ENCODE peak calls at places on chromosomes 4 and X, in ten cellular contexts. One of them, this sample, is unnamed.

GRCh38 chr4:58587856-58588255 is 1477.7 kb upstream of the IGFBP7 start:
- DNase-seq in SK-N-SH: no peak
- DNase-seq in sigmoid colon: no peak
- DNase-seq in HepG2: peak
- DNase-seq in transverse colon: no peak
- DNase-seq in GM12878: no peak
- DNase-seq in A549: no peak
- DNase-seq in upper lobe of left lung: no peak
- DNase-seq in suprapubic skin: no peak
- DNase-seq in K562: no peak
- DNase-seq in this sample: no peak

GRCh38 chrX:130109429-130110378 is 593 bp downstream of the ELF4 start:
- DNase-seq in SK-N-SH: peak
- DNase-seq in sigmoid colon: peak
- DNase-seq in HepG2: no peak
- DNase-seq in transverse colon: no peak
- DNase-seq in GM12878: no peak
- DNase-seq in A549: no peak
- DNase-seq in upper lobe of left lung: no peak
- DNase-seq in suprapubic skin: no peak
- DNase-seq in K562: peak
- DNase-seq in this sample: peak

GRCh38 chrX:12771445-12772069 is 19.7 kb upstream of the PRPS2 start:
- DNase-seq in SK-N-SH: peak
- DNase-seq in sigmoid colon: no peak
- DNase-seq in HepG2: no peak
- DNase-seq in transverse colon: peak
- DNase-seq in GM12878: peak
- DNase-seq in A549: peak
- DNase-seq in upper lobe of left lung: peak
- DNase-seq in suprapubic skin: no peak
- DNase-seq in K562: peak
- DNase-seq in this sample: no peak

GRCh38 chr4:14249226-14249625 is 621.7 kb upstream of the BOD1L1 start:
- DNase-seq in SK-N-SH: no peak
- DNase-seq in sigmoid colon: no peak
- DNase-seq in HepG2: no peak
- DNase-seq in transverse colon: no peak
- DNase-seq in GM12878: no peak
- DNase-seq in A549: no peak
- DNase-seq in upper lobe of left lung: no peak
- DNase-seq in suprapubic skin: no peak
- DNase-seq in K562: no peak
- DNase-seq in this sample: no peak

GRCh38 chr4:92059615-92060014 is 244.2 kb upstream of the GRID2 start:
- DNase-seq in SK-N-SH: no peak
- DNase-seq in sigmoid colon: no peak
- DNase-seq in HepG2: no peak
- DNase-seq in transverse colon: no peak
- DNase-seq in GM12878: no peak
- DNase-seq in A549: no peak
- DNase-seq in upper lobe of left lung: no peak
- DNase-seq in suprapubic skin: no peak
- DNase-seq in K562: no peak
- DNase-seq in this sample: no peak

GRCh38 chr4:19987746-19988145 is 264.0 kb upstream of the SLIT2 start:
- DNase-seq in SK-N-SH: no peak
- DNase-seq in sigmoid colon: no peak
- DNase-seq in HepG2: no peak
- DNase-seq in transverse colon: no peak
- DNase-seq in GM12878: no peak
- DNase-seq in A549: no peak
- DNase-seq in upper lobe of left lung: no peak
- DNase-seq in suprapubic skin: no peak
- DNase-seq in K562: no peak
- DNase-seq in this sample: no peak

GRCh38 chr4:78437608-78438088 is 113.9 kb upstream of the ANXA3 start:
- DNase-seq in SK-N-SH: no peak
- DNase-seq in sigmoid colon: no peak
- DNase-seq in HepG2: no peak
- DNase-seq in transverse colon: no peak
- DNase-seq in GM12878: no peak
- DNase-seq in A549: no peak
- DNase-seq in upper lobe of left lung: no peak
- DNase-seq in suprapubic skin: peak
- DNase-seq in K562: no peak
- DNase-seq in this sample: no peak

GRCh38 chr4:186845137-186845842 is 121.6 kb upstream of the FAT1 start:
- DNase-seq in SK-N-SH: no peak
- DNase-seq in sigmoid colon: peak
- DNase-seq in HepG2: peak
- DNase-seq in transverse colon: peak
- DNase-seq in GM12878: no peak
- DNase-seq in A549: no peak
- DNase-seq in upper lobe of left lung: no peak
- DNase-seq in suprapubic skin: no peak
- DNase-seq in K562: peak
- DNase-seq in this sample: peak

GRCh38 chr4:3096207-3096606 is 21.7 kb downstream of the HTT start:
- DNase-seq in SK-N-SH: no peak
- DNase-seq in sigmoid colon: no peak
- DNase-seq in HepG2: no peak
- DNase-seq in transverse colon: no peak
- DNase-seq in GM12878: no peak
- DNase-seq in A549: no peak
- DNase-seq in upper lobe of left lung: no peak
- DNase-seq in suprapubic skin: no peak
- DNase-seq in K562: no peak
- DNase-seq in this sample: no peak

GRCh38 chr4:14000091-14000814 is 372.7 kb upstream of the BOD1L1 start:
- DNase-seq in SK-N-SH: no peak
- DNase-seq in sigmoid colon: no peak
- DNase-seq in HepG2: no peak
- DNase-seq in transverse colon: no peak
- DNase-seq in GM12878: no peak
- DNase-seq in A549: no peak
- DNase-seq in upper lobe of left lung: no peak
- DNase-seq in suprapubic skin: no peak
- DNase-seq in K562: no peak
- DNase-seq in this sample: no peak

DNA sequence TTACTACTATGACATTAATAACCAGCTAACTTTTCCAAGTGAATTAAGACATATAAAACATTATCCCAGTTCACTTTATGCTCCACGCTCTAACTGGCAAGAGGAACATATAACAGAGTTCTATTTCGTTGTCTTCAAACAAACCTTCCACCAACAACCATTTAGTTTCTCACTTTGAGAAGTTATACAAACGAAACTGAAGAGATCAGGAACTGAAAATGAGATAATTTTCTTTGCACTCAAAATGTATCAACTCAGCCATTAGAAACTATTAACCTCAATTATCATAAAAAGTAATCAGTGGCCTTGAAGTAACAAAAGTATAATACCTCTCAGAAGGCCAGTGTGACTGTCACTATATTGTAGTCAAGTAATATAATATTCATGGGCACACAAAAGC is 70.1 kb downstream of the CHM start:
- DNase-seq in SK-N-SH: no peak
- DNase-seq in sigmoid colon: no peak
- DNase-seq in HepG2: no peak
- DNase-seq in transverse colon: no peak
- DNase-seq in GM12878: peak
- DNase-seq in A549: no peak
- DNase-seq in upper lobe of left lung: no peak
- DNase-seq in suprapubic skin: no peak
- DNase-seq in K562: no peak
- DNase-seq in this sample: no peak
- TF ChIP-seq EP300 in SK-N-SH: no peak
- TF ChIP-seq EP300 in sigmoid colon: no peak
- TF ChIP-seq EP300 in HepG2: no peak
- TF ChIP-seq EP300 in transverse colon: no peak
- TF ChIP-seq EP300 in GM12878: peak
- TF ChIP-seq EP300 in A549: no peak
- TF ChIP-seq EP300 in upper lobe of left lung: no peak
- TF ChIP-seq EP300 in suprapubic skin: no peak
- TF ChIP-seq EP300 in K562: no peak
- TF ChIP-seq EP300 in this sample: no peak

GRCh38 chr4:170138580-170139194 is 48.9 kb upstream of the AADAT start:
- DNase-seq in SK-N-SH: peak
- DNase-seq in sigmoid colon: peak
- DNase-seq in HepG2: peak
- DNase-seq in transverse colon: peak
- DNase-seq in GM12878: peak
- DNase-seq in A549: peak
- DNase-seq in upper lobe of left lung: peak
- DNase-seq in suprapubic skin: peak
- DNase-seq in K562: peak
- DNase-seq in this sample: peak

GRCh38 chr4:170139764-170140163 is 50.0 kb upstream of the AADAT start:
- DNase-seq in SK-N-SH: no peak
- DNase-seq in sigmoid colon: no peak
- DNase-seq in HepG2: no peak
- DNase-seq in transverse colon: no peak
- DNase-seq in GM12878: no peak
- DNase-seq in A549: no peak
- DNase-seq in upper lobe of left lung: no peak
- DNase-seq in suprapubic skin: no peak
- DNase-seq in K562: no peak
- DNase-seq in this sample: no peak

GRCh38 chr4:170134821-170135220 is 45.1 kb upstream of the AADAT start:
- DNase-seq in SK-N-SH: no peak
- DNase-seq in sigmoid colon: no peak
- DNase-seq in HepG2: no peak
- DNase-seq in transverse colon: peak
- DNase-seq in GM12878: no peak
- DNase-seq in A549: no peak
- DNase-seq in upper lobe of left lung: no peak
- DNase-seq in suprapubic skin: no peak
- DNase-seq in K562: no peak
- DNase-seq in this sample: no peak

DNA sequence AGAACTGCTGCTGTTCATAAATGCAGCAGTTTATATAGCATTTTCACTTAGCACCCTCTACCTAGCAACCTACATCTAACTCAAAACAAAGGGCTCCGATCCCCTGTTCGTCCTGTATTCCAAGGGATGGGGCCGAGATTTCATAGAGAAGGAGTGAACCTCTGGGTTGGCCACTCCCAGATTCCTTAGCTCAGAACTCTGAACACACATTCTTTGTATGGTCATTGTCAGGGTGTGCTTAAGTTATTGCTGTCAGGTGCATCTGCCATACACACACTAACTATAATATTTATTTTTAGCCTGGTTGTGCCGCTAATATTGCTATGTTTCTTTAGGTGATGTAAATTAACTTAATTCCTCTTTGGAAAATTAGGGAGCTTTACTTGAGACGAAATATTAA is 47.7 kb upstream of the AADAT start:
- DNase-seq in SK-N-SH: no peak
- DNase-seq in sigmoid colon: no peak
- DNase-seq in HepG2: no peak
- DNase-seq in transverse colon: no peak
- DNase-seq in GM12878: no peak
- DNase-seq in A549: no peak
- DNase-seq in upper lobe of left lung: no peak
- DNase-seq in suprapubic skin: no peak
- DNase-seq in K562: no peak
- DNase-seq in this sample: no peak
- H3K4me3 ChIP-seq in SK-N-SH: no peak
- H3K4me3 ChIP-seq in sigmoid colon: no peak
- H3K4me3 ChIP-seq in HepG2: no peak
- H3K4me3 ChIP-seq in transverse colon: no peak
- H3K4me3 ChIP-seq in GM12878: no peak
- H3K4me3 ChIP-seq in A549: no peak
- H3K4me3 ChIP-seq in upper lobe of left lung: no peak
- H3K4me3 ChIP-seq in suprapubic skin: no peak
- H3K4me3 ChIP-seq in K562: no peak
- H3K4me3 ChIP-seq in this sample: no peak

GRCh38 chr4:134668237-134668636 is 466.6 kb upstream of the PABPC4L start:
- DNase-seq in SK-N-SH: no peak
- DNase-seq in sigmoid colon: no peak
- DNase-seq in HepG2: no peak
- DNase-seq in transverse colon: peak
- DNase-seq in GM12878: no peak
- DNase-seq in A549: no peak
- DNase-seq in upper lobe of left lung: no peak
- DNase-seq in suprapubic skin: no peak
- DNase-seq in K562: no peak
- DNase-seq in this sample: no peak

GRCh38 chr4:134666640-134667039 is 465.1 kb upstream of the PABPC4L start:
- DNase-seq in SK-N-SH: no peak
- DNase-seq in sigmoid colon: no peak
- DNase-seq in HepG2: no peak
- DNase-seq in transverse colon: no peak
- DNase-seq in GM12878: no peak
- DNase-seq in A549: no peak
- DNase-seq in upper lobe of left lung: no peak
- DNase-seq in suprapubic skin: no peak
- DNase-seq in K562: no peak
- DNase-seq in this sample: no peak

GRCh38 chr4:134665429-134665828 is 463.8 kb upstream of the PABPC4L start:
- DNase-seq in SK-N-SH: no peak
- DNase-seq in sigmoid colon: no peak
- DNase-seq in HepG2: no peak
- DNase-seq in transverse colon: no peak
- DNase-seq in GM12878: no peak
- DNase-seq in A549: no peak
- DNase-seq in upper lobe of left lung: no peak
- DNase-seq in suprapubic skin: no peak
- DNase-seq in K562: no peak
- DNase-seq in this sample: no peak

GRCh38 chr4:134663742-134664141 is 462.2 kb upstream of the PABPC4L start:
- DNase-seq in SK-N-SH: no peak
- DNase-seq in sigmoid colon: no peak
- DNase-seq in HepG2: no peak
- DNase-seq in transverse colon: no peak
- DNase-seq in GM12878: no peak
- DNase-seq in A549: no peak
- DNase-seq in upper lobe of left lung: no peak
- DNase-seq in suprapubic skin: no peak
- DNase-seq in K562: no peak
- DNase-seq in this sample: no peak
- TF ChIP-seq EP300 in SK-N-SH: no peak
- TF ChIP-seq EP300 in sigmoid colon: no peak
- TF ChIP-seq EP300 in HepG2: no peak
- TF ChIP-seq EP300 in transverse colon: no peak
- TF ChIP-seq EP300 in GM12878: no peak
- TF ChIP-seq EP300 in A549: no peak
- TF ChIP-seq EP300 in upper lobe of left lung: no peak
- TF ChIP-seq EP300 in suprapubic skin: no peak
- TF ChIP-seq EP300 in K562: no peak
- TF ChIP-seq EP300 in this sample: no peak

DNA sequence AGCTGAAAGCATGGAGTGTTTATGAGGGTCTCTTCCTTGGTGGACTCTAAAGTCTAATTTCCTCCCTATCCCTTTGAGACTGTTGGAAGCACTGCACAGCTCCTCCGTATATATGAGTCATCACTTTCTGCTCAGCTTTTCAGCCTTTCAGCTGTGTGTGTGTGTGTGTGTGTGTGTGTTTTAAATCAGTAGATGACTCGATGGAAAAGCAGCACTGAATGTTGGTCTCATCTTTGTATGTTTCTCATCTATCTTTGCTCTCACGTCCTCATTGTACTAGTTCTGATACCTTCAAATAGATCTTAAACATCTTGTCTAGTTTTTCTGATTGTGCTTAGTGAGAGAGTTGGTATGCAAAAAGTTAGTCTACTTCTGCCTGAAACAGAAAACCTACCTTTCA is 81.6 kb downstream of the ZFX start:
- DNase-seq in SK-N-SH: no peak
- DNase-seq in sigmoid colon: no peak
- DNase-seq in HepG2: no peak
- DNase-seq in transverse colon: no peak
- DNase-seq in GM12878: no peak
- DNase-seq in A549: peak
- DNase-seq in upper lobe of left lung: no peak
- DNase-seq in suprapubic skin: no peak
- DNase-seq in K562: peak
- DNase-seq in this sample: peak
- H3K4me3 ChIP-seq in SK-N-SH: no peak
- H3K4me3 ChIP-seq in sigmoid colon: no peak
- H3K4me3 ChIP-seq in HepG2: no peak
- H3K4me3 ChIP-seq in transverse colon: no peak
- H3K4me3 ChIP-seq in GM12878: no peak
- H3K4me3 ChIP-seq in A549: no peak
- H3K4me3 ChIP-seq in upper lobe of left lung: no peak
- H3K4me3 ChIP-seq in suprapubic skin: no peak
- H3K4me3 ChIP-seq in K562: no peak
- H3K4me3 ChIP-seq in this sample: no peak